ENCODE peak calls at places on chromosomes 2 and 18, in seven cellular contexts. One of them, this sample, is unnamed.

GRCh38 chr2:26552641-26553040 is 74.7 kb upstream of the OTOF start:
- DNase-seq in left colon: no peak
- DNase-seq in RPMI8226: no peak
- DNase-seq in endodermal cell: no peak
- DNase-seq in activated CD4-positive, alpha-beta T cell treated with anti-CD3 and anti-CD28 coated beads, Interleukin-2, amount 50 U/mL, for 1 hour: no peak
- DNase-seq in stromal cell of bone marrow: no peak
- DNase-seq in HCT116: no peak
- DNase-seq in this sample: no peak

GRCh38 chr18:63069496-63069895 is 250.1 kb downstream of the BCL2 start:
- DNase-seq in HCT116: no peak
- DNase-seq in RPMI8226: no peak
- DNase-seq in left colon: no peak
- DNase-seq in stromal cell of bone marrow: no peak
- DNase-seq in activated CD4-positive, alpha-beta T cell treated with anti-CD3 and anti-CD28 coated beads, Interleukin-2, amount 50 U/mL, for 1 hour: no peak
- DNase-seq in endodermal cell: no peak
- DNase-seq in this sample: no peak

GRCh38 chr2:191165190-191165643 is 14.4 kb upstream of the STAT4 start:
- DNase-seq in stromal cell of bone marrow: peak
- DNase-seq in left colon: no peak
- DNase-seq in endodermal cell: no peak
- DNase-seq in RPMI8226: peak
- DNase-seq in HCT116: peak
- DNase-seq in activated CD4-positive, alpha-beta T cell treated with anti-CD3 and anti-CD28 coated beads, Interleukin-2, amount 50 U/mL, for 1 hour: no peak
- DNase-seq in this sample: no peak

GRCh38 chr2:56217106-56217505 is 33.3 kb downstream of the CCDC85A start:
- DNase-seq in stromal cell of bone marrow: no peak
- DNase-seq in endodermal cell: peak
- DNase-seq in activated CD4-positive, alpha-beta T cell treated with anti-CD3 and anti-CD28 coated beads, Interleukin-2, amount 50 U/mL, for 1 hour: no peak
- DNase-seq in HCT116: no peak
- DNase-seq in RPMI8226: no peak
- DNase-seq in left colon: no peak
- DNase-seq in this sample: no peak

GRCh38 chr2:8495189-8495855 is 186.5 kb upstream of the ID2 start:
- DNase-seq in activated CD4-positive, alpha-beta T cell treated with anti-CD3 and anti-CD28 coated beads, Interleukin-2, amount 50 U/mL, for 1 hour: no peak
- DNase-seq in left colon: no peak
- DNase-seq in endodermal cell: no peak
- DNase-seq in stromal cell of bone marrow: no peak
- DNase-seq in HCT116: no peak
- DNase-seq in RPMI8226: no peak
- DNase-seq in this sample: peak

GRCh38 chr18:37218022-37218590 is 347.5 kb downstream of the CELF4 start:
- DNase-seq in left colon: no peak
- DNase-seq in RPMI8226: no peak
- DNase-seq in stromal cell of bone marrow: no peak
- DNase-seq in HCT116: no peak
- DNase-seq in activated CD4-positive, alpha-beta T cell treated with anti-CD3 and anti-CD28 coated beads, Interleukin-2, amount 50 U/mL, for 1 hour: no peak
- DNase-seq in endodermal cell: peak
- DNase-seq in this sample: no peak

GRCh38 chr2:108288534-108289106 is at the start of gene SULT1C2:
- DNase-seq in endodermal cell: peak
- DNase-seq in left colon: no peak
- DNase-seq in activated CD4-positive, alpha-beta T cell treated with anti-CD3 and anti-CD28 coated beads, Interleukin-2, amount 50 U/mL, for 1 hour: no peak
- DNase-seq in stromal cell of bone marrow: no peak
- DNase-seq in HCT116: peak
- DNase-seq in RPMI8226: no peak
- DNase-seq in this sample: peak

GRCh38 chr2:66573412-66573811 is 138.5 kb downstream of the MEIS1 start:
- DNase-seq in RPMI8226: no peak
- DNase-seq in HCT116: no peak
- DNase-seq in stromal cell of bone marrow: no peak
- DNase-seq in endodermal cell: peak
- DNase-seq in left colon: no peak
- DNase-seq in activated CD4-positive, alpha-beta T cell treated with anti-CD3 and anti-CD28 coated beads, Interleukin-2, amount 50 U/mL, for 1 hour: no peak
- DNase-seq in this sample: peak

GRCh38 chr2:102619414-102620319 is at the start of gene SLC9A2:
- DNase-seq in left colon: peak
- DNase-seq in stromal cell of bone marrow: no peak
- DNase-seq in RPMI8226: peak
- DNase-seq in endodermal cell: peak
- DNase-seq in HCT116: no peak
- DNase-seq in activated CD4-positive, alpha-beta T cell treated with anti-CD3 and anti-CD28 coated beads, Interleukin-2, amount 50 U/mL, for 1 hour: no peak
- DNase-seq in this sample: peak

GRCh38 chr2:207362716-207363115 is 167.0 kb upstream of the CREB1 start:
- DNase-seq in RPMI8226: no peak
- DNase-seq in endodermal cell: no peak
- DNase-seq in left colon: no peak
- DNase-seq in activated CD4-positive, alpha-beta T cell treated with anti-CD3 and anti-CD28 coated beads, Interleukin-2, amount 50 U/mL, for 1 hour: no peak
- DNase-seq in stromal cell of bone marrow: no peak
- DNase-seq in HCT116: no peak
- DNase-seq in this sample: no peak

GRCh38 chr2:177894546-177894945 is 178.0 kb downstream of the PDE11A start:
- DNase-seq in endodermal cell: no peak
- DNase-seq in stromal cell of bone marrow: no peak
- DNase-seq in RPMI8226: no peak
- DNase-seq in activated CD4-positive, alpha-beta T cell treated with anti-CD3 and anti-CD28 coated beads, Interleukin-2, amount 50 U/mL, for 1 hour: no peak
- DNase-seq in HCT116: no peak
- DNase-seq in left colon: no peak
- DNase-seq in this sample: no peak

GRCh38 chr2:18435425-18436037 is 124.9 kb downstream of the RDH14 start:
- DNase-seq in endodermal cell: peak
- DNase-seq in activated CD4-positive, alpha-beta T cell treated with anti-CD3 and anti-CD28 coated beads, Interleukin-2, amount 50 U/mL, for 1 hour: no peak
- DNase-seq in RPMI8226: peak
- DNase-seq in HCT116: peak
- DNase-seq in left colon: no peak
- DNase-seq in stromal cell of bone marrow: no peak
- DNase-seq in this sample: no peak